ENCODE peak calls at places on chromosomes 16 and 17, in ten cellular contexts. One of them, this sample, is unnamed.
A peak's percentile ranks its signal among the peaks of the same experiment; 100 is the strongest.

GRCh38 chr17:68591583-68591982 is 9.6 kb downstream of the FAM20A start:
- DNase-seq in CD4-positive, alpha-beta T cell: no peak
- DNase-seq in activated naive CD4-positive, alpha-beta T cell treated with Interleukin-2 at 50 U/mL for 16 hours: no peak
- DNase-seq in stimulated activated CD4-positive, alpha-beta T cell treated with anti-CD3 and anti-CD28 coated beads, TNF-alpha, amount 100 ng/mL, for 48 hours: no peak
- DNase-seq in caudate nucleus: no peak
- DNase-seq in non-pigmented ciliary epithelial cell: no peak
- DNase-seq in substantia nigra: no peak
- DNase-seq in H54: peak; percentile 63
- DNase-seq in CD8-positive, alpha-beta T cell: no peak
- DNase-seq in HEK293T: no peak
- DNase-seq in this sample: no peak

GRCh38 chr17:51029568-51030463 is 90.9 kb downstream of the SPAG9 start:
- DNase-seq in substantia nigra: no peak
- DNase-seq in non-pigmented ciliary epithelial cell: no peak
- DNase-seq in caudate nucleus: no peak
- DNase-seq in CD8-positive, alpha-beta T cell: no peak
- DNase-seq in activated naive CD4-positive, alpha-beta T cell treated with Interleukin-2 at 50 U/mL for 16 hours: no peak
- DNase-seq in stimulated activated CD4-positive, alpha-beta T cell treated with anti-CD3 and anti-CD28 coated beads, TNF-alpha, amount 100 ng/mL, for 48 hours: no peak
- DNase-seq in CD4-positive, alpha-beta T cell: no peak
- DNase-seq in HEK293T: no peak
- DNase-seq in H54: no peak
- DNase-seq in this sample: no peak

GRCh38 chr17:8741366-8741765 is 3.3 kb downstream of the CCDC42 start:
- DNase-seq in non-pigmented ciliary epithelial cell: no peak
- DNase-seq in stimulated activated CD4-positive, alpha-beta T cell treated with anti-CD3 and anti-CD28 coated beads, TNF-alpha, amount 100 ng/mL, for 48 hours: no peak
- DNase-seq in CD4-positive, alpha-beta T cell: no peak
- DNase-seq in HEK293T: no peak
- DNase-seq in substantia nigra: no peak
- DNase-seq in CD8-positive, alpha-beta T cell: no peak
- DNase-seq in caudate nucleus: no peak
- DNase-seq in H54: no peak
- DNase-seq in activated naive CD4-positive, alpha-beta T cell treated with Interleukin-2 at 50 U/mL for 16 hours: no peak
- DNase-seq in this sample: no peak

GRCh38 chr16:64539811-64540210 is 582.1 kb downstream of the CDH11 start:
- DNase-seq in substantia nigra: no peak
- DNase-seq in stimulated activated CD4-positive, alpha-beta T cell treated with anti-CD3 and anti-CD28 coated beads, TNF-alpha, amount 100 ng/mL, for 48 hours: no peak
- DNase-seq in activated naive CD4-positive, alpha-beta T cell treated with Interleukin-2 at 50 U/mL for 16 hours: no peak
- DNase-seq in caudate nucleus: no peak
- DNase-seq in HEK293T: no peak
- DNase-seq in non-pigmented ciliary epithelial cell: no peak
- DNase-seq in H54: no peak
- DNase-seq in CD8-positive, alpha-beta T cell: no peak
- DNase-seq in CD4-positive, alpha-beta T cell: no peak
- DNase-seq in this sample: no peak

GRCh38 chr17:47776330-47777197 is 43.5 kb downstream of the TBX21 start:
- DNase-seq in caudate nucleus: no peak
- DNase-seq in activated naive CD4-positive, alpha-beta T cell treated with Interleukin-2 at 50 U/mL for 16 hours: peak; percentile 16
- DNase-seq in stimulated activated CD4-positive, alpha-beta T cell treated with anti-CD3 and anti-CD28 coated beads, TNF-alpha, amount 100 ng/mL, for 48 hours: peak; percentile 17
- DNase-seq in H54: peak; percentile 70
- DNase-seq in HEK293T: peak; percentile 69
- DNase-seq in CD4-positive, alpha-beta T cell: no peak
- DNase-seq in CD8-positive, alpha-beta T cell: no peak
- DNase-seq in non-pigmented ciliary epithelial cell: no peak
- DNase-seq in substantia nigra: no peak
- DNase-seq in this sample: no peak

GRCh38 chr17:7022791-7023571 is at the start of gene BCL6B:
- DNase-seq in CD4-positive, alpha-beta T cell: peak; percentile 11
- DNase-seq in H54: no peak
- DNase-seq in HEK293T: no peak
- DNase-seq in non-pigmented ciliary epithelial cell: no peak
- DNase-seq in CD8-positive, alpha-beta T cell: no peak
- DNase-seq in stimulated activated CD4-positive, alpha-beta T cell treated with anti-CD3 and anti-CD28 coated beads, TNF-alpha, amount 100 ng/mL, for 48 hours: no peak
- DNase-seq in caudate nucleus: no peak
- DNase-seq in substantia nigra: no peak
- DNase-seq in activated naive CD4-positive, alpha-beta T cell treated with Interleukin-2 at 50 U/mL for 16 hours: peak; percentile 7
- DNase-seq in this sample: no peak

GRCh38 chr17:76000755-76001521 is at the start of gene CDK3:
- DNase-seq in H54: no peak
- DNase-seq in non-pigmented ciliary epithelial cell: no peak
- DNase-seq in HEK293T: no peak
- DNase-seq in substantia nigra: no peak
- DNase-seq in CD8-positive, alpha-beta T cell: no peak
- DNase-seq in stimulated activated CD4-positive, alpha-beta T cell treated with anti-CD3 and anti-CD28 coated beads, TNF-alpha, amount 100 ng/mL, for 48 hours: no peak
- DNase-seq in activated naive CD4-positive, alpha-beta T cell treated with Interleukin-2 at 50 U/mL for 16 hours: no peak
- DNase-seq in caudate nucleus: no peak
- DNase-seq in CD4-positive, alpha-beta T cell: no peak
- DNase-seq in this sample: no peak

GRCh38 chr17:2259769-2260536 is 43.6 kb downstream of the SMG6 start:
- DNase-seq in stimulated activated CD4-positive, alpha-beta T cell treated with anti-CD3 and anti-CD28 coated beads, TNF-alpha, amount 100 ng/mL, for 48 hours: peak; percentile 79
- DNase-seq in CD4-positive, alpha-beta T cell: peak; percentile 24
- DNase-seq in non-pigmented ciliary epithelial cell: no peak
- DNase-seq in substantia nigra: no peak
- DNase-seq in activated naive CD4-positive, alpha-beta T cell treated with Interleukin-2 at 50 U/mL for 16 hours: peak; percentile 75
- DNase-seq in HEK293T: no peak
- DNase-seq in caudate nucleus: no peak
- DNase-seq in H54: no peak
- DNase-seq in CD8-positive, alpha-beta T cell: peak; percentile 7
- DNase-seq in this sample: no peak

GRCh38 chr16:55817236-55817912 is 15.5 kb downstream of the CES1 start:
- DNase-seq in H54: no peak
- DNase-seq in substantia nigra: no peak
- DNase-seq in CD8-positive, alpha-beta T cell: no peak
- DNase-seq in CD4-positive, alpha-beta T cell: no peak
- DNase-seq in activated naive CD4-positive, alpha-beta T cell treated with Interleukin-2 at 50 U/mL for 16 hours: no peak
- DNase-seq in caudate nucleus: no peak
- DNase-seq in stimulated activated CD4-positive, alpha-beta T cell treated with anti-CD3 and anti-CD28 coated beads, TNF-alpha, amount 100 ng/mL, for 48 hours: no peak
- DNase-seq in non-pigmented ciliary epithelial cell: no peak
- DNase-seq in HEK293T: no peak
- DNase-seq in this sample: no peak

GRCh38 chr17:8175795-8176196 is 384 bp downstream of the TMEM107 start:
- DNase-seq in CD4-positive, alpha-beta T cell: no peak
- DNase-seq in CD8-positive, alpha-beta T cell: no peak
- DNase-seq in substantia nigra: no peak
- DNase-seq in activated naive CD4-positive, alpha-beta T cell treated with Interleukin-2 at 50 U/mL for 16 hours: no peak
- DNase-seq in non-pigmented ciliary epithelial cell: no peak
- DNase-seq in H54: no peak
- DNase-seq in stimulated activated CD4-positive, alpha-beta T cell treated with anti-CD3 and anti-CD28 coated beads, TNF-alpha, amount 100 ng/mL, for 48 hours: no peak
- DNase-seq in HEK293T: no peak
- DNase-seq in caudate nucleus: no peak
- DNase-seq in this sample: peak; percentile 49

GRCh38 chr17:74345433-74346241 is 16.0 kb downstream of the BTBD17 start:
- DNase-seq in caudate nucleus: no peak
- DNase-seq in CD8-positive, alpha-beta T cell: no peak
- DNase-seq in non-pigmented ciliary epithelial cell: no peak
- DNase-seq in H54: no peak
- DNase-seq in CD4-positive, alpha-beta T cell: no peak
- DNase-seq in substantia nigra: no peak
- DNase-seq in HEK293T: no peak
- DNase-seq in stimulated activated CD4-positive, alpha-beta T cell treated with anti-CD3 and anti-CD28 coated beads, TNF-alpha, amount 100 ng/mL, for 48 hours: no peak
- DNase-seq in activated naive CD4-positive, alpha-beta T cell treated with Interleukin-2 at 50 U/mL for 16 hours: no peak
- DNase-seq in this sample: no peak

GRCh38 chr17:1813088-1813487 is 16.6 kb downstream of the SMYD4 start:
- DNase-seq in CD8-positive, alpha-beta T cell: no peak
- DNase-seq in non-pigmented ciliary epithelial cell: no peak
- DNase-seq in H54: no peak
- DNase-seq in substantia nigra: no peak
- DNase-seq in stimulated activated CD4-positive, alpha-beta T cell treated with anti-CD3 and anti-CD28 coated beads, TNF-alpha, amount 100 ng/mL, for 48 hours: no peak
- DNase-seq in HEK293T: no peak
- DNase-seq in caudate nucleus: no peak
- DNase-seq in CD4-positive, alpha-beta T cell: no peak
- DNase-seq in activated naive CD4-positive, alpha-beta T cell treated with Interleukin-2 at 50 U/mL for 16 hours: no peak
- DNase-seq in this sample: no peak

GRCh38 chr16:7107436-7107835 is 225.2 kb upstream of the RBFOX1 start:
- DNase-seq in H54: no peak
- DNase-seq in stimulated activated CD4-positive, alpha-beta T cell treated with anti-CD3 and anti-CD28 coated beads, TNF-alpha, amount 100 ng/mL, for 48 hours: no peak
- DNase-seq in caudate nucleus: no peak
- DNase-seq in CD4-positive, alpha-beta T cell: no peak
- DNase-seq in HEK293T: no peak
- DNase-seq in CD8-positive, alpha-beta T cell: no peak
- DNase-seq in activated naive CD4-positive, alpha-beta T cell treated with Interleukin-2 at 50 U/mL for 16 hours: no peak
- DNase-seq in non-pigmented ciliary epithelial cell: no peak
- DNase-seq in substantia nigra: no peak
- DNase-seq in this sample: no peak

GRCh38 chr16:30669026-30670000 is 11.1 kb downstream of the FBRS start:
- DNase-seq in CD8-positive, alpha-beta T cell: no peak
- DNase-seq in activated naive CD4-positive, alpha-beta T cell treated with Interleukin-2 at 50 U/mL for 16 hours: no peak
- DNase-seq in CD4-positive, alpha-beta T cell: no peak
- DNase-seq in HEK293T: no peak
- DNase-seq in substantia nigra: no peak
- DNase-seq in non-pigmented ciliary epithelial cell: no peak
- DNase-seq in H54: no peak
- DNase-seq in caudate nucleus: no peak
- DNase-seq in stimulated activated CD4-positive, alpha-beta T cell treated with anti-CD3 and anti-CD28 coated beads, TNF-alpha, amount 100 ng/mL, for 48 hours: no peak
- DNase-seq in this sample: no peak

GRCh38 chr17:6608321-6608720 is 32.2 kb downstream of the KIAA0753 start:
- DNase-seq in non-pigmented ciliary epithelial cell: no peak
- DNase-seq in CD4-positive, alpha-beta T cell: no peak
- DNase-seq in stimulated activated CD4-positive, alpha-beta T cell treated with anti-CD3 and anti-CD28 coated beads, TNF-alpha, amount 100 ng/mL, for 48 hours: no peak
- DNase-seq in H54: peak; percentile 11
- DNase-seq in substantia nigra: no peak
- DNase-seq in CD8-positive, alpha-beta T cell: no peak
- DNase-seq in activated naive CD4-positive, alpha-beta T cell treated with Interleukin-2 at 50 U/mL for 16 hours: no peak
- DNase-seq in caudate nucleus: no peak
- DNase-seq in HEK293T: no peak
- DNase-seq in this sample: no peak

GRCh38 chr16:68372806-68373205 is 62.0 kb downstream of the PRMT7 start:
- DNase-seq in HEK293T: no peak
- DNase-seq in activated naive CD4-positive, alpha-beta T cell treated with Interleukin-2 at 50 U/mL for 16 hours: no peak
- DNase-seq in substantia nigra: no peak
- DNase-seq in stimulated activated CD4-positive, alpha-beta T cell treated with anti-CD3 and anti-CD28 coated beads, TNF-alpha, amount 100 ng/mL, for 48 hours: no peak
- DNase-seq in CD8-positive, alpha-beta T cell: no peak
- DNase-seq in non-pigmented ciliary epithelial cell: no peak
- DNase-seq in H54: no peak
- DNase-seq in CD4-positive, alpha-beta T cell: no peak
- DNase-seq in caudate nucleus: no peak
- DNase-seq in this sample: no peak

GRCh38 chr16:20218093-20218492 is 109.2 kb downstream of the GP2 start:
- DNase-seq in CD4-positive, alpha-beta T cell: no peak
- DNase-seq in H54: no peak
- DNase-seq in substantia nigra: no peak
- DNase-seq in HEK293T: no peak
- DNase-seq in activated naive CD4-positive, alpha-beta T cell treated with Interleukin-2 at 50 U/mL for 16 hours: no peak
- DNase-seq in stimulated activated CD4-positive, alpha-beta T cell treated with anti-CD3 and anti-CD28 coated beads, TNF-alpha, amount 100 ng/mL, for 48 hours: no peak
- DNase-seq in CD8-positive, alpha-beta T cell: no peak
- DNase-seq in non-pigmented ciliary epithelial cell: no peak
- DNase-seq in caudate nucleus: no peak
- DNase-seq in this sample: no peak

GRCh38 chr17:50908860-50909764 is 43.0 kb upstream of the TOB1 start:
- DNase-seq in CD8-positive, alpha-beta T cell: peak; percentile 47
- DNase-seq in CD4-positive, alpha-beta T cell: peak; percentile 52
- DNase-seq in HEK293T: no peak
- DNase-seq in caudate nucleus: no peak
- DNase-seq in non-pigmented ciliary epithelial cell: no peak
- DNase-seq in activated naive CD4-positive, alpha-beta T cell treated with Interleukin-2 at 50 U/mL for 16 hours: peak; percentile 51
- DNase-seq in substantia nigra: no peak
- DNase-seq in stimulated activated CD4-positive, alpha-beta T cell treated with anti-CD3 and anti-CD28 coated beads, TNF-alpha, amount 100 ng/mL, for 48 hours: no peak
- DNase-seq in H54: no peak
- DNase-seq in this sample: no peak

GRCh38 chr16:10749680-10750035 is 6.0 kb downstream of the NUBP1 start:
- DNase-seq in substantia nigra: no peak
- DNase-seq in activated naive CD4-positive, alpha-beta T cell treated with Interleukin-2 at 50 U/mL for 16 hours: no peak
- DNase-seq in CD8-positive, alpha-beta T cell: no peak
- DNase-seq in caudate nucleus: no peak
- DNase-seq in stimulated activated CD4-positive, alpha-beta T cell treated with anti-CD3 and anti-CD28 coated beads, TNF-alpha, amount 100 ng/mL, for 48 hours: no peak
- DNase-seq in non-pigmented ciliary epithelial cell: no peak
- DNase-seq in CD4-positive, alpha-beta T cell: no peak
- DNase-seq in HEK293T: no peak
- DNase-seq in H54: no peak
- DNase-seq in this sample: no peak